ENCODE peak calls at places on chromosome 10, in six cellular contexts. T, D, H, Z, B and O are unnamed samples.

GRCh38 chr10:79022565-79023488 is 45.9 kb upstream of the ZMIZ1 start:
- DNase-seq in T (peak), D (peak), H (peak), B (peak), Z (no peak), O (peak)

GRCh38 chr10:107577226-107577625 is 412.7 kb upstream of the SORCS1 start:
- DNase-seq in H (no peak), D (no peak), Z (no peak), T (no peak), B (no peak), O (no peak)

GRCh38 chr10:70925377-70926214 is 37.2 kb upstream of the PCBD1 start:
- DNase-seq in D (peak), H (no peak), T (peak), B (no peak), Z (peak), O (peak)

GRCh38 chr10:119509909-119510451 is 32.5 kb downstream of the RGS10 start:
- DNase-seq in Z (no peak), T (peak), H (peak), B (no peak), D (peak), O (no peak)

GRCh38 chr10:74926791-74927585 is 100.6 kb downstream of the KAT6B start:
- DNase-seq in T (no peak), B (no peak), H (no peak), D (no peak), Z (peak), O (no peak)

GRCh38 chr10:124318076-124318475 is 100.6 kb downstream of the OAT start:
- DNase-seq in H (no peak), T (no peak), D (no peak), Z (no peak), B (no peak), O (no peak)

GRCh38 chr10:34922138-34922537 is 107.0 kb upstream of the PARD3 start:
- DNase-seq in D (no peak), H (no peak), B (no peak), T (no peak), Z (no peak), O (no peak)

GRCh38 chr10:126930506-126931458 is 25.6 kb downstream of the DOCK1 start:
- DNase-seq in Z (no peak), B (no peak), H (no peak), T (peak), D (no peak), O (no peak)

GRCh38 chr10:6953131-6953834 is 373.2 kb upstream of the PRKCQ start:
- DNase-seq in T (peak), B (no peak), Z (no peak), H (no peak), D (peak), O (no peak)

GRCh38 chr10:73857446-73857845 is 16.9 kb downstream of the CAMK2G start:
- DNase-seq in Z (no peak), H (no peak), T (no peak), B (peak), D (no peak), O (peak)

GRCh38 chr10:80409121-80409520 is 770 bp downstream of the PRXL2A start:
- DNase-seq in T (no peak), H (no peak), B (no peak), D (no peak), Z (no peak), O (no peak)

GRCh38 chr10:119302591-119303253 is 95.4 kb downstream of the GRK5 start:
- DNase-seq in B (no peak), H (no peak), D (no peak), T (no peak), Z (no peak), O (no peak)

GRCh38 chr10:69731184-69731583 is 70.5 kb upstream of the COL13A1 start:
- DNase-seq in H (no peak), T (peak), Z (no peak), D (peak), B (peak), O (peak)

GRCh38 chr10:14958872-14959220 is 342 bp upstream of the MEIG1 start:
- DNase-seq in Z (no peak), H (no peak), T (no peak), B (no peak), D (no peak), O (no peak)

GRCh38 chr10:6406220-6407033 is 173.6 kb downstream of the PRKCQ start:
- DNase-seq in D (no peak), B (peak), H (no peak), T (peak), Z (no peak), O (no peak)

GRCh38 chr10:122062831-122063674 is 74.1 kb downstream of the TACC2 start:
- DNase-seq in Z (peak), H (peak), T (peak), D (peak), B (peak), O (no peak)

GRCh38 chr10:123561145-123561448 is 105.1 kb upstream of the GPR26 start:
- DNase-seq in T (no peak), H (no peak), B (no peak), Z (no peak), D (no peak), O (no peak)

GRCh38 chr10:71747039-71747807 is 26.1 kb downstream of the VSIR start:
- DNase-seq in Z (no peak), B (no peak), T (no peak), D (no peak), H (no peak), O (no peak)

GRCh38 chr10:7193369-7193768 is 217.5 kb downstream of the SFMBT2 start:
- DNase-seq in D (no peak), B (no peak), H (no peak), T (no peak), Z (no peak), O (no peak)

GRCh38 chr10:125689955-125690569 is 7.1 kb upstream of the TEX36 start:
- DNase-seq in H (no peak), Z (no peak), D (no peak), T (no peak), B (no peak), O (no peak)

GRCh38 chr10:34433241-34434076 is 381.6 kb downstream of the PARD3 start:
- DNase-seq in T (peak), D (no peak), Z (no peak), H (peak), B (peak), O (no peak)

GRCh38 chr10:118625504-118625903 is 30.1 kb upstream of the PRLHR start:
- DNase-seq in D (no peak), T (no peak), B (no peak), Z (no peak), H (no peak), O (no peak)

GRCh38 chr10:17181751-17182150 is 19.7 kb downstream of the TRDMT1 start:
- DNase-seq in D (no peak), H (no peak), B (no peak), T (no peak), Z (no peak), O (no peak)

GRCh38 chr10:132532784-132533560 is 4.6 kb upstream of the INPP5A start:
- DNase-seq in H (peak), Z (no peak), T (peak), B (peak), D (no peak), O (no peak)

GRCh38 chr10:120542591-120542990 is 85.6 kb downstream of the PLPP4 start:
- DNase-seq in H (no peak), D (no peak), T (no peak), B (peak), Z (no peak), O (no peak)